ENCODE peak calls at places on chromosomes 12 and 14, in six cellular contexts. W, R, E, M, A and V are unnamed samples.

GRCh38 chr14:91694643-91695042 is 37.2 kb downstream of the CATSPERB start:
- DNase-seq in A (no peak), R (no peak), M (no peak), W (no peak), E (no peak), V (no peak)

GRCh38 chr12:121537814-121538698 is 42.8 kb downstream of the KDM2B start:
- DNase-seq in W (no peak), M (no peak), E (peak), R (peak), A (peak), V (peak)

GRCh38 chr12:110312581-110313360 is 31.7 kb downstream of the ATP2A2 start:
- DNase-seq in E (no peak), W (no peak), M (no peak), R (no peak), A (no peak), V (peak)

GRCh38 chr12:67927815-67928214 is 61.4 kb upstream of the IFNG-AS1 start:
- DNase-seq in M (no peak), E (no peak), A (no peak), R (no peak), W (no peak), V (no peak)

GRCh38 chr14:23078692-23079116 is 16.2 kb downstream of the ACIN1 start:
- DNase-seq in W (no peak), M (no peak), A (no peak), R (no peak), E (no peak), V (no peak)

GRCh38 chr14:74979442-74980397 is 23.0 kb upstream of the EIF2B2 start:
- DNase-seq in E (no peak), W (no peak), A (peak), M (peak), R (no peak), V (no peak)

GRCh38 chr14:22976620-22977433 is 5.5 kb downstream of the AJUBA start:
- DNase-seq in R (no peak), W (no peak), E (no peak), A (no peak), M (no peak), V (no peak)

GRCh38 chr14:20757963-20758362 is 10.2 kb upstream of the EDDM3B start:
- DNase-seq in R (peak), W (no peak), E (no peak), A (peak), M (no peak), V (peak)

GRCh38 chr12:30417697-30418231 is 277.9 kb downstream of the IPO8 start:
- DNase-seq in E (no peak), R (no peak), W (no peak), M (no peak), A (no peak), V (no peak)

GRCh38 chr14:103897075-103897947 is 30.9 kb upstream of the TDRD9 start:
- DNase-seq in M (peak), W (no peak), A (no peak), R (no peak), E (no peak), V (no peak)

GRCh38 chr14:99818503-99819036 is 25.4 kb downstream of the EML1 start:
- DNase-seq in A (no peak), R (no peak), E (no peak), W (no peak), M (no peak), V (no peak)

GRCh38 chr14:103093856-103094405 is 594 bp upstream of the EXOC3L4 start:
- DNase-seq in A (no peak), M (no peak), W (no peak), E (no peak), R (no peak), V (no peak)

GRCh38 chr12:76863005-76863670 is 15.7 kb downstream of the CSRP2 start:
- DNase-seq in R (no peak), E (no peak), M (no peak), A (no peak), W (no peak), V (no peak)

GRCh38 chr14:88310021-88310420 is 13.0 kb downstream of the KCNK10 start:
- DNase-seq in W (no peak), E (no peak), M (no peak), R (no peak), A (no peak), V (no peak)

GRCh38 chr12:42385341-42385841 is 59.4 kb downstream of the PPHLN1 start:
- DNase-seq in M (no peak), E (no peak), W (no peak), A (no peak), R (no peak), V (no peak)

GRCh38 chr14:92846162-92846897 is 52.2 kb downstream of the GOLGA5 start:
- DNase-seq in W (no peak), A (peak), M (no peak), E (no peak), R (no peak), V (peak)

GRCh38 chr14:54603362-54603761 is 36.4 kb downstream of the SAMD4A start:
- DNase-seq in R (no peak), E (no peak), A (no peak), M (no peak), W (no peak), V (no peak)

GRCh38 chr12:116880817-116881324 is 370 bp downstream of the HRK start:
- DNase-seq in A (peak), M (peak), E (peak), W (no peak), R (peak), V (peak)

GRCh38 chr12:93825926-93826599 is 148.9 kb downstream of the CRADD start:
- DNase-seq in M (no peak), E (no peak), R (no peak), A (no peak), W (no peak), V (no peak)

GRCh38 chr14:104797112-104798044 is 1.8 kb upstream of the AKT1 start:
- DNase-seq in R (no peak), M (no peak), A (no peak), E (no peak), W (no peak), V (no peak)

GRCh38 chr12:92506460-92506859 is 196.3 kb upstream of the PLEKHG7 start:
- DNase-seq in R (no peak), W (no peak), M (no peak), E (no peak), A (no peak), V (no peak)

GRCh38 chr12:20451759-20452158 is 83.4 kb downstream of the PDE3A start:
- DNase-seq in W (no peak), M (no peak), E (no peak), R (no peak), A (no peak), V (no peak)

GRCh38 chr12:130968611-130969010 is 14.9 kb downstream of the ADGRD1 start:
- DNase-seq in M (no peak), E (no peak), A (no peak), R (no peak), W (no peak), V (no peak)

GRCh38 chr14:79279645-79280399 is 931.5 kb downstream of the DIO2 start:
- DNase-seq in R (peak), W (no peak), M (no peak), A (no peak), E (no peak), V (no peak)

GRCh38 chr14:22296088-22296487 is 292.9 kb downstream of the DAD1 start:
- DNase-seq in A (no peak), M (no peak), E (no peak), W (no peak), R (no peak), V (no peak)

GRCh38 chr14:29282169-29282568 is 515.6 kb downstream of the FOXG1 start:
- DNase-seq in R (no peak), E (no peak), M (no peak), A (no peak), W (no peak), V (no peak)

GRCh38 chr12:29844667-29845066 is 60.9 kb upstream of the TMTC1 start:
- DNase-seq in A (no peak), R (no peak), E (no peak), M (no peak), W (no peak), V (no peak)

GRCh38 chr12:21774358-21775129 is at the start of gene KCNJ8:
- DNase-seq in W (no peak), A (peak), M (no peak), E (no peak), R (peak), V (no peak)

GRCh38 chr14:74932401-74932901 is 9.4 kb upstream of the RPS6KL1 start:
- DNase-seq in M (no peak), R (no peak), A (no peak), W (no peak), E (no peak), V (no peak)

GRCh38 chr14:31964979-31965734 is 111.9 kb upstream of the ARHGAP5 start:
- DNase-seq in W (no peak), A (no peak), E (no peak), R (no peak), M (no peak), V (no peak)